ENCODE peak calls at places on chromosomes 16 and 17, in four cellular contexts. D is SK-N-SH, T is GM12892, O is K562. F is an unnamed sample.

GRCh38 chr17:69853533-69854262 is 221.3 kb upstream of the KCNJ16 start:
- DNase-seq in D (no peak), T (no peak), O (no peak), F (no peak)

GRCh38 chr17:42342242-42343008 is 45.8 kb downstream of the STAT3 start:
- DNase-seq in D (no peak), T (no peak), O (no peak), F (no peak)

GRCh38 chr17:82370471-82371332 is 863 bp upstream of the UTS2R start:
- DNase-seq in D (peak), T (peak), O (no peak), F (peak)

GRCh38 chr16:58487566-58488351 is 12.2 kb upstream of the NDRG4 start:
- DNase-seq in D (peak), T (peak), O (peak), F (peak)

GRCh38 chr16:75488322-75488721 is 6.9 kb downstream of the CHST6 start:
- DNase-seq in D (no peak), T (no peak), O (no peak), F (no peak)

GRCh38 chr17:81329279-81329926 is 34.3 kb upstream of the SLC38A10 start:
- DNase-seq in D (peak), T (no peak), O (peak), F (no peak)

GRCh38 chr17:79203016-79203415 is 128.4 kb downstream of the ENGASE start:
- DNase-seq in D (peak), T (no peak), O (peak), F (no peak)

GRCh38 chr16:10995555-10995954 is 51.2 kb downstream of the CLEC16A start:
- DNase-seq in D (no peak), T (no peak), O (no peak), F (no peak)

DNA sequence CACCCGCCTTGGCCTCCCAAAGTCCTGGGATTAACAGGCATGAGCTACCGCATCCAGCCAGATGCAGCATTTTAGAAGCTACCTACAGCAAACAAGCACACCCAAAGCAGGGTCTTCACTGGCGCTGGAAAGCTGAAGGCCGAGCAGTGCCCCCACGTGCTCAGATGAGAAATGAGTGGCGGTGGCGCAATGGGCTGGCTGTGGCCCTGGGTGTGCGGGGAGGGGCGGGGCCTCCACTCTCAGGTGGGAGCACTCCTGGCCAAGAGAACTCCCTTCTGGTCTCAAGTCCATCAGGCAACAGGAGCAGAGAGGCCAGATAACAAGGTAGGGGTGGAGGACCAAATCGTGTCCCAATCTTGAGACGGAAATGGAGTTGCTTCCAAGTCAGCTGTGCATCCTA is 12.1 kb downstream of the TMEM11 start:
- DNase-seq in D (no peak), T (no peak), O (no peak), F (no peak)
- TF ChIP-seq TAF1 in D (no peak), T (no peak), O (no peak), F (no peak)

GRCh38 chr16:51140112-51140511 is 11.0 kb downstream of the SALL1 start:
- DNase-seq in D (peak), T (no peak), O (no peak), F (no peak)
- TF ChIP-seq TAF1 in D (no peak), T (no peak), O (no peak), F (no peak)

DNA sequence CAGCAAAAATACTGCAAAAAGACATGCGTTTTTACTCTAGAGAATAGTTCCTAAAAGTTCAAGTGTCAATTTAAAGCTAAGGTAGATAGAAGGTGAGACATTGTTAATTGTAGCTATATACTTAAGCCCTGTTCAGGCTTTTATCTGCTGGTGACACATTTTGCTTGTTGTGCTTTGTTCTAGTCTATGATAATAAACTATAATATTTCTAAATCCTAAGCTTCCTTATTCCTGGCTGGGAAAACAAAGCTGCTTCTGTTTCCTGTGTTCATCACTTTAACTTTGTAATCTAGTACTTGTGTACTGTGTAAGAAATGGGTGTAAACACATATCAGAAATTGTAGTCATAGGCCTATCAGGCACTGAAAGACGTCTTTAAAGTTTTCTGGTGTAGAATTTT is 77.3 kb downstream of the EFCAB13 start:
- DNase-seq in D (no peak), T (no peak), O (no peak), F (no peak)
- TF ChIP-seq TAF1 in D (no peak), T (no peak), O (no peak), F (no peak)

DNA sequence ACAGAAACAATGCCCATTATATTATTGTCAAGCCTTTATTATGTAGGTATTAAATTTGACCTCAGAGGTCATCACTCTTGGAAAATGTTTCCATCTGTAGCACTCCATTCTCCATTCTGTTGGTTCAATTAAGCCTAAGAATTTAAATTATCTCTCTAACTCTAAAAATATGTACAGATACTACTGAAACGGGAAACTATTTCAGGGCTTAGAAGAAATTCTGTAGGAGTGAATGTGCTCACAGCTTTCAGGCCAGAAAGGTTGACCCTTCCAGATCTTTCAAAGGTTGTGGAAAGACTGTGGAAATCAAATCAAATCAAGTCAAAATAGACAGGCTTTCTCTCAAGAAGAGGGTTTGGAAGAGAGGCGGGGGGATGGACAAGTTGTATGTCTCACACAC is 138.8 kb upstream of the ZFHX3 start:
- DNase-seq in D (no peak), T (no peak), O (no peak), F (no peak)
- TF ChIP-seq TAF1 in D (no peak), T (no peak), O (no peak), F (no peak)

F was measured in GM12891.